ENCODE peak calls at places on chromosomes 7 and 10, in four cellular contexts. S, A, B and L are unnamed samples.

GRCh38 chr7:100483728-100484635 is at the start of gene NYAP1:
- DNase-seq in S (peak; percentile 51), A (peak; percentile 83), B (no peak), L (no peak)

GRCh38 chr10:70906031-70906804 is 17.9 kb upstream of the PCBD1 start:
- DNase-seq in S (no peak), A (no peak), B (no peak), L (no peak)

GRCh38 chr7:108529341-108529740 is 3.4 kb upstream of the PNPLA8 start:
- DNase-seq in S (no peak), A (no peak), B (no peak), L (no peak)

GRCh38 chr7:85535974-85536729 is 349.3 kb upstream of the SEMA3D start:
- DNase-seq in S (no peak), A (no peak), B (no peak), L (no peak)

GRCh38 chr7:33250421-33250827 is 121.1 kb downstream of the BBS9 start:
- DNase-seq in S (no peak), A (no peak), B (no peak), L (no peak)

GRCh38 chr10:10233256-10233655 is 784.4 kb upstream of the CELF2 start:
- DNase-seq in S (no peak), A (no peak), B (no peak), L (no peak)

GRCh38 chr7:13240349-13240748 is 552.9 kb downstream of the ARL4A start:
- DNase-seq in S (no peak), A (no peak), B (no peak), L (peak; percentile 1)

GRCh38 chr7:32588657-32589056 is 93.4 kb downstream of the AVL9 start:
- DNase-seq in S (no peak), A (peak; percentile 22), B (no peak), L (no peak)

GRCh38 chr7:139669106-139670061 is 108.4 kb downstream of the HIPK2 start:
- DNase-seq in S (no peak), A (no peak), B (no peak), L (no peak)

GRCh38 chr7:151081170-151082101 is 827 bp upstream of the FASTK start:
- DNase-seq in S (no peak), A (peak; percentile 72), B (no peak), L (no peak)

GRCh38 chr10:87868277-87868676 is 4.9 kb downstream of the PTEN start:
- DNase-seq in S (no peak), A (no peak), B (no peak), L (no peak)

GRCh38 chr7:95199779-95200558 is 124.4 kb downstream of the PON1 start:
- DNase-seq in S (no peak), A (peak; percentile 3), B (peak; percentile 42), L (peak; percentile 25)

GRCh38 chr7:44348300-44348699 is 22.9 kb upstream of the CAMK2B start:
- DNase-seq in S (no peak), A (peak; percentile 30), B (no peak), L (peak; percentile 41)

GRCh38 chr7:71843677-71844076 is 568.5 kb downstream of the CALN1 start:
- DNase-seq in S (no peak), A (no peak), B (no peak), L (no peak)

GRCh38 chr10:18449631-18450030 is 201.8 kb downstream of the NSUN6 start:
- DNase-seq in S (no peak), A (no peak), B (no peak), L (no peak)

GRCh38 chr7:98266840-98267239 is 14.6 kb upstream of the BRI3 start:
- DNase-seq in S (no peak), A (no peak), B (no peak), L (no peak)

GRCh38 chr7:44769381-44770209 is 20.9 kb downstream of the ZMIZ2 start:
- DNase-seq in S (no peak), A (no peak), B (no peak), L (no peak)

GRCh38 chr7:22660732-22661131 is 66.3 kb upstream of the IL6 start:
- DNase-seq in S (no peak), A (peak; percentile 63), B (no peak), L (peak; percentile 45)

GRCh38 chr7:9945131-9945530 is 1028.5 kb upstream of the PHF14 start:
- DNase-seq in S (no peak), A (no peak), B (no peak), L (no peak)

GRCh38 chr7:139871820-139872219 is 42.8 kb downstream of the TBXAS1 start:
- DNase-seq in S (no peak), A (no peak), B (no peak), L (no peak)

GRCh38 chr7:7181519-7182155 is 707 bp upstream of the C1GALT1 start:
- DNase-seq in S (peak; percentile 34), A (peak; percentile 85), B (peak; percentile 33), L (no peak)

GRCh38 chr7:79272938-79273337 is 180.5 kb downstream of the MAGI2 start:
- DNase-seq in S (no peak), A (no peak), B (no peak), L (no peak)

GRCh38 chr7:83001362-83002040 is 161.2 kb downstream of the PCLO start:
- DNase-seq in S (no peak), A (no peak), B (no peak), L (no peak)

GRCh38 chr7:27767374-27767773 is 27.4 kb downstream of the TAX1BP1 start:
- DNase-seq in S (no peak), A (no peak), B (no peak), L (no peak)

GRCh38 chr7:150858236-150859197 is 6.2 kb downstream of the AOC1 start:
- DNase-seq in S (no peak), A (no peak), B (peak; percentile 15), L (no peak)

GRCh38 chr7:139334399-139335150 is 6.6 kb upstream of the FMC1 start:
- DNase-seq in S (no peak), A (peak; percentile 48), B (no peak), L (no peak)

GRCh38 chr10:26556756-26557640 is 118.9 kb downstream of the APBB1IP start:
- DNase-seq in S (no peak), A (peak; percentile 45), B (no peak), L (no peak)

GRCh38 chr7:143289421-143289820 is 1.3 kb downstream of the CASP2 start:
- DNase-seq in S (no peak), A (no peak), B (no peak), L (no peak)

GRCh38 chr7:107208046-107208458 is 39.2 kb downstream of the HBP1 start:
- DNase-seq in S (no peak), A (no peak), B (no peak), L (no peak)

GRCh38 chr7:158257001-158257400 is 330.6 kb downstream of the PTPRN2 start:
- DNase-seq in S (no peak), A (no peak), B (no peak), L (no peak)

GRCh38 chr7:158259141-158259540 is 328.5 kb downstream of the PTPRN2 start:
- DNase-seq in S (no peak), A (no peak), B (no peak), L (no peak)

GRCh38 chr7:158257516-158258410 is 329.9 kb downstream of the PTPRN2 start:
- DNase-seq in S (no peak), A (no peak), B (no peak), L (no peak)

GRCh38 chr7:158259671-158260423 is 327.8 kb downstream of the PTPRN2 start:
- DNase-seq in S (no peak), A (no peak), B (no peak), L (no peak)

DNA sequence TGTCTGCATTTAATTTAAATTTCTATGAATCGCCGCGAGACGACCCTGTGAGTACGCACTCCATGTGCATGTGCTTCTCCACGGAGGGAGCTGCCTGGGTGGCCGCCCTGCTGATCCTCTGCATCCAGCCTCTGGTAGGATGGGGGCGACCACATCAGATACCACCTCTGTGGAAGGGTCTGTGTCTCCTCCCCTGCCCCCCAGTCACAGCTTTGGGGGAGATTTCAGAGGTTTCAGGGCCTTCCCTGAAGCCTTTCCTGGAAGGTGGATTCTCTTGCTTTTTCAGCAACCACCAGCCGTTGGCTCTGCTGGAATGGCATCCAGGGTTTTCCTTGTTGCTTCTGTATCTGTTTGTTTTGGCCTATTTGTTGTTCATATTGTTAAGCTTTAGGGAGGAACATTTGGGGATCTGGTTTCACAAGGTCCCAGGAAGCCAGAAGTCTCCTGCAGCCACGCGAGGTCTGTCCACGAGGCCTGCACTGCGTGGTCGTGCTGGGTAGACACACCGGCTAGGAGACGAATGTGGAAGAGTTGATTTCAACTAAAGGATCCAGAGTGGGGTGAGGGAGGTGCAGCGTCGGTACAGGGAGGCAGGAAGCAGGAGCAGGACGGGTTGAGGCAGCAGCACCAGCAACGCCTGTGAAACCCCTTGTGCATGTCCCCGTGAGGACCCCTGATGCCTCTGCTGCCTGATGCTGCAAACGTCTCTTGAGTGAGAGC is 329.1 kb downstream of the PTPRN2 start:
- DNase-seq in S (no peak), A (no peak), B (no peak), L (no peak)
- H3K9me3 ChIP-seq in S (no peaks in the 10 kb centered on the region), A (peaks cover 9% of the 10 kb centered on the region), B (no peaks in the 10 kb centered on the region), L (peaks cover 39% of the 10 kb centered on the region)

DNA sequence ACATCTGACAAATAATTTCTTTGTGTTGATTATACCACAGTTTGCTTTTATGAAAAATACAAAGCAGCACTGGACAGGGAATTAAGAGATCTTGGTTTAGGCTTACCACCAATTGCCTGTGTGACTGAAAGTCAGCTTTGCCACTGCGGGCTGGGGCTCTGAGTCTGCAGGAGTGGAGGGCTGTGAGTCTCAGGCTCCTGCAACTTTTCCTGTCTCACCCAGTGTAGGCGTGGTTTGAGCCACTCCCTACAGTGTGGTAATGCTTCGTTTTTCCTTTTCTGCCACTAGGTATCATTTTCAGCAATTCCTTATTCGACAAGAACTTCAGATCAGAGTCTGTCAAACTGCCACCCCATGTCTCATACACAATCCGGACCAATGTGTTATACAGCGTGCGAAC is 180.6 kb downstream of the ABCA13 start:
- DNase-seq in S (no peak), A (no peak), B (no peak), L (no peak)
- H3K27ac ChIP-seq in S (no peak overlapping the region), A (no peak overlapping the region), B (no peak overlapping the region), L (no peak overlapping the region)

GRCh38 chr10:82925547-82925946 is 1050.6 kb downstream of the NRG3 start:
- DNase-seq in S (no peak), A (no peak), B (no peak), L (no peak)

GRCh38 chr10:82922046-82922445 is 1047.1 kb downstream of the NRG3 start:
- DNase-seq in S (no peak), A (no peak), B (no peak), L (no peak)

GRCh38 chr10:82924711-82925110 is 1049.7 kb downstream of the NRG3 start:
- DNase-seq in S (no peak), A (no peak), B (no peak), L (no peak)

GRCh38 chr10:82922755-82923154 is 1047.8 kb downstream of the NRG3 start:
- DNase-seq in S (no peak), A (no peak), B (no peak), L (no peak)
- H3K9me3 ChIP-seq in S (no peaks in the 10 kb centered on the region), A (peaks cover 1% of the 10 kb centered on the region), B (no peaks in the 10 kb centered on the region), L (no peaks in the 10 kb centered on the region)

GRCh38 chr7:36735172-36735571 is 10.9 kb upstream of the AOAH start:
- DNase-seq in S (no peak), A (no peak), B (no peak), L (no peak)

GRCh38 chr7:36736090-36736826 is 12.0 kb upstream of the AOAH start:
- DNase-seq in S (no peak), A (no peak), B (no peak), L (no peak)

GRCh38 chr7:36734731-36735130 is 10.4 kb upstream of the AOAH start:
- DNase-seq in S (no peak), A (no peak), B (no peak), L (no peak)

GRCh38 chr7:36739351-36739750 is 15.1 kb upstream of the AOAH start:
- DNase-seq in S (no peak), A (no peak), B (no peak), L (no peak)

GRCh38 chr7:36736827-36737211 is 12.5 kb upstream of the AOAH start:
- DNase-seq in S (no peak), A (no peak), B (no peak), L (no peak)
- H3K27ac ChIP-seq in S (no peak overlapping the region), A (no peak overlapping the region), B (no peak overlapping the region), L (no peak overlapping the region)